ENCODE peak calls at places on chromosomes 1 and 21, in eight cellular contexts. N is fibroblast of gingiva, I is nucleus accumbens, B is adrenal gland, V is heart right ventricle, T is naive B cell, W is body of pancreas, Y is left ventricle myocardium inferior. C is an unnamed sample.
A peak's percentile ranks its signal among the peaks of the same experiment; 100 is the strongest.

GRCh38 chr1:17895986-17896385 is 140.9 kb downstream of the ACTL8 start:
- DNase-seq in V (no peak), I (no peak), W (no peak), N (no peak), B (no peak), Y (no peak), T (no peak), C (no peak)

GRCh38 chr1:21553116-21553926 is 44.1 kb downstream of the ALPL start:
- DNase-seq in W (no peak), Y (no peak), T (no peak), N (no peak), V (no peak), I (no peak), B (no peak), C (no peak)

GRCh38 chr1:15923241-15923640 is 52.7 kb downstream of the ZBTB17 start:
- DNase-seq in W (no peak), B (no peak), T (no peak), N (no peak), I (no peak), Y (no peak), V (no peak), C (no peak)

GRCh38 chr1:80633947-80634710 is 1166.6 kb upstream of the ADGRL2 start:
- DNase-seq in I (no peak), Y (no peak), W (no peak), T (no peak), B (no peak), V (no peak), N (peak; percentile 27), C (no peak)

GRCh38 chr1:226525750-226526149 is 22.8 kb upstream of the STUM start:
- DNase-seq in I (no peak), B (peak; percentile 44), Y (no peak), N (peak; percentile 77), T (no peak), W (no peak), V (no peak), C (no peak)

GRCh38 chr1:182249201-182249676 is 142.4 kb downstream of the GLUL start:
- DNase-seq in I (no peak), W (peak; percentile 40), T (no peak), Y (no peak), N (no peak), V (no peak), B (no peak), C (no peak)

GRCh38 chr1:175857756-175858155 is 114.4 kb upstream of the TNR start:
- DNase-seq in Y (no peak), T (no peak), W (no peak), B (no peak), V (no peak), N (no peak), I (no peak), C (no peak)

GRCh38 chr1:57947471-57947870 is 523.6 kb upstream of the DAB1 start:
- DNase-seq in B (no peak), W (no peak), V (no peak), I (no peak), T (no peak), Y (no peak), N (no peak), C (no peak)

GRCh38 chr1:18531503-18531845 is 50.7 kb downstream of the KLHDC7A start:
- DNase-seq in I (no peak), W (no peak), B (peak; percentile 20), N (no peak), T (no peak), V (no peak), Y (no peak), C (no peak)

GRCh38 chr1:235460768-235461167 is 43.5 kb downstream of the B3GALNT2 start:
- DNase-seq in Y (no peak), N (no peak), I (no peak), V (no peak), T (no peak), B (no peak), W (no peak), C (no peak)

GRCh38 chr1:45954401-45954847 is 151.0 kb downstream of the MAST2 start:
- DNase-seq in W (peak; percentile 27), T (no peak), N (peak; percentile 89), I (no peak), Y (no peak), B (peak; percentile 60), V (peak; percentile 7), C (no peak)

GRCh38 chr1:168127493-168127892 is 9.2 kb downstream of the GPR161 start:
- DNase-seq in N (no peak), V (no peak), Y (no peak), T (no peak), W (no peak), B (no peak), I (no peak), C (no peak)

GRCh38 chr1:102002057-102002456 is 5.3 kb upstream of the OLFM3 start:
- DNase-seq in T (no peak), V (no peak), I (no peak), Y (no peak), N (no peak), B (no peak), W (no peak), C (no peak)

GRCh38 chr1:35642472-35642955 is 1.2 kb upstream of the PSMB2 start:
- DNase-seq in W (no peak), V (no peak), I (no peak), B (no peak), Y (no peak), N (no peak), T (no peak), C (no peak)

GRCh38 chr21:29117372-29117955 is 13.0 kb upstream of the MAP3K7CL start:
- DNase-seq in B (no peak), W (no peak), N (no peak), Y (no peak), V (no peak), I (no peak), T (no peak), C (no peak)

GRCh38 chr1:54927475-54928240 is 40.7 kb upstream of the DHCR24 start:
- DNase-seq in I (no peak), Y (peak; percentile 27), B (peak; percentile 91), N (peak; percentile 41), T (no peak), W (peak; percentile 16), V (peak; percentile 75), C (no peak)

GRCh38 chr1:105664495-105664894 is 1392.0 kb upstream of the PRMT6 start:
- DNase-seq in N (no peak), B (no peak), W (no peak), T (no peak), I (no peak), V (no peak), Y (no peak), C (no peak)

GRCh38 chr1:108082006-108082405 is 117.0 kb upstream of the VAV3 start:
- DNase-seq in T (no peak), Y (no peak), V (no peak), I (no peak), B (no peak), N (no peak), W (no peak), C (no peak)

GRCh38 chr1:77900687-77901293 is 12.4 kb downstream of the NEXN start:
- DNase-seq in B (no peak), T (peak; percentile 2), N (peak; percentile 59), Y (no peak), V (no peak), W (peak; percentile 37), I (no peak), C (peak; percentile 48)

GRCh38 chr1:223338811-223339746 is 24.9 kb downstream of the SUSD4 start:
- DNase-seq in T (no peak), V (peak; percentile 32), N (no peak), Y (no peak), B (no peak), I (no peak), W (no peak), C (no peak)

GRCh38 chr1:64743954-64744491 is 852 bp upstream of the RAVER2 start:
- DNase-seq in I (no peak), T (no peak), Y (no peak), B (peak; percentile 60), N (no peak), W (no peak), V (no peak), C (peak; percentile 2)

GRCh38 chr1:188782220-188782841 is 1695.3 kb downstream of the BRINP3 start:
- DNase-seq in Y (no peak), W (peak; percentile 28), V (no peak), B (no peak), I (no peak), N (no peak), T (no peak), C (no peak)

GRCh38 chr1:206972725-206973124 is 2.5 kb upstream of the FCAMR start:
- DNase-seq in Y (no peak), T (no peak), N (no peak), I (no peak), W (no peak), V (no peak), B (no peak), C (no peak)

GRCh38 chr21:34889537-34890257 is 159.4 kb downstream of the RUNX1 start:
- DNase-seq in I (no peak), Y (peak; percentile 73), V (peak; percentile 65), T (peak; percentile 78), W (peak; percentile 74), N (peak; percentile 89), B (peak; percentile 65), C (peak; percentile 80)